ENCODE peak calls at places on chromosomes 1 and 21, in nine cellular contexts. Q is A549; B is AG09319; R is body of pancreas; L is stimulated activated CD8-positive, alpha-beta memory T cell treated with anti-CD3 and anti-CD28 coated beads, Interleukin-4, amount 100 ng/mL, for 4 hours; W is Kasumi-1; Y is stimulated activated CD4-positive, alpha-beta T cell treated with anti-CD3 and anti-CD28 coated beads, TNF-alpha, amount 100 ng/mL, for 1 hour; X is AG04450; T is iris pigment epithelial cell. V is an unnamed sample.

GRCh38 chr1:24540906-24541710 is 14.8 kb upstream of the NCMAP start:
- DNase-seq in Q (peak), B (no peak), R (peak), L (no peak), W (no peak), Y (no peak), X (peak), T (peak), V (no peak)

GRCh38 chr1:156052862-156053769 is 482 bp downstream of the UBQLN4 start:
- DNase-seq in Q (peak), B (no peak), R (peak), L (peak), W (peak), Y (peak), X (no peak), T (peak), V (no peak)

GRCh38 chr1:46030074-46030870 is 102.2 kb downstream of the PIK3R3 start:
- DNase-seq in Q (no peak), B (no peak), R (no peak), L (no peak), W (no peak), Y (no peak), X (no peak), T (no peak), V (no peak)

GRCh38 chr21:18744840-18745239 is 341.3 kb upstream of the TMPRSS15 start:
- DNase-seq in Q (no peak), B (no peak), R (no peak), L (no peak), W (no peak), Y (no peak), X (no peak), T (no peak), V (no peak)

GRCh38 chr1:208233546-208233945 is 10.6 kb downstream of the PLXNA2 start:
- DNase-seq in Q (no peak), B (no peak), R (peak), L (no peak), W (no peak), Y (no peak), X (no peak), T (no peak), V (no peak)

GRCh38 chr1:153032073-153032472 is 1.1 kb downstream of the SPRR1B start:
- DNase-seq in Q (no peak), B (no peak), R (no peak), L (no peak), W (no peak), Y (no peak), X (no peak), T (no peak), V (no peak)

GRCh38 chr1:234643111-234643849 is 33.3 kb upstream of the IRF2BP2 start:
- DNase-seq in Q (no peak), B (no peak), R (peak), L (no peak), W (no peak), Y (no peak), X (no peak), T (no peak), V (peak)

GRCh38 chr21:26170471-26171309 is at the start of gene APP:
- DNase-seq in Q (peak), B (no peak), R (peak), L (peak), W (peak), Y (peak), X (peak), T (peak), V (peak)

GRCh38 chr1:156931553-156931952 is 11.1 kb downstream of the LRRC71 start:
- DNase-seq in Q (no peak), B (no peak), R (no peak), L (no peak), W (no peak), Y (no peak), X (no peak), T (peak), V (no peak)

GRCh38 chr1:211285196-211285595 is 26.0 kb downstream of the RCOR3 start:
- DNase-seq in Q (no peak), B (no peak), R (no peak), L (no peak), W (no peak), Y (no peak), X (no peak), T (no peak), V (no peak)

GRCh38 chr1:59360170-59360569 is 63.3 kb downstream of the FGGY start:
- DNase-seq in Q (no peak), B (peak), R (no peak), L (no peak), W (no peak), Y (no peak), X (peak), T (peak), V (no peak)

GRCh38 chr1:26790551-26790953 is 2.8 kb downstream of the PIGV start:
- DNase-seq in Q (no peak), B (no peak), R (no peak), L (no peak), W (no peak), Y (no peak), X (no peak), T (no peak), V (no peak)

GRCh38 chr1:174407705-174408104 is 40.1 kb upstream of the GPR52 start:
- DNase-seq in Q (no peak), B (peak), R (no peak), L (no peak), W (no peak), Y (no peak), X (no peak), T (no peak), V (no peak)

GRCh38 chr21:36565616-36566015 is 85.7 kb upstream of the CLDN14 start:
- DNase-seq in Q (no peak), B (no peak), R (no peak), L (no peak), W (no peak), Y (no peak), X (no peak), T (no peak), V (no peak)

GRCh38 chr1:1616045-1616821 is 933 bp downstream of the MIB2 start:
- DNase-seq in Q (no peak), B (no peak), R (peak), L (no peak), W (peak), Y (no peak), X (no peak), T (no peak), V (no peak)

GRCh38 chr1:39609618-39610331 is 29.7 kb downstream of the HEYL start:
- DNase-seq in Q (peak), B (no peak), R (peak), L (peak), W (peak), Y (peak), X (no peak), T (no peak), V (no peak)

GRCh38 chr1:48841945-48842344 is 65.3 kb upstream of the BEND5 start:
- DNase-seq in Q (no peak), B (no peak), R (no peak), L (no peak), W (no peak), Y (no peak), X (no peak), T (no peak), V (no peak)

GRCh38 chr1:28417441-28418277 is 48.1 kb downstream of the PHACTR4 start:
- DNase-seq in Q (peak), B (peak), R (peak), L (no peak), W (no peak), Y (no peak), X (no peak), T (peak), V (no peak)

GRCh38 chr1:172818841-172819527 is 160.1 kb downstream of the FASLG start:
- DNase-seq in Q (no peak), B (no peak), R (no peak), L (peak), W (peak), Y (no peak), X (no peak), T (no peak), V (no peak)

GRCh38 chr1:55129194-55129728 is 85.9 kb downstream of the USP24 start:
- DNase-seq in Q (no peak), B (no peak), R (peak), L (no peak), W (peak), Y (no peak), X (peak), T (peak), V (no peak)

GRCh38 chr1:64060611-64061302 is 142.7 kb upstream of the UBE2U start:
- DNase-seq in Q (no peak), B (no peak), R (no peak), L (no peak), W (no peak), Y (no peak), X (no peak), T (no peak), V (no peak)

GRCh38 chr1:180027949-180028445 is 73.4 kb downstream of the CEP350 start:
- DNase-seq in Q (no peak), B (peak), R (no peak), L (no peak), W (no peak), Y (no peak), X (peak), T (peak), V (no peak)

GRCh38 chr1:92752719-92753118 is 32.2 kb downstream of the EVI5 start:
- DNase-seq in Q (no peak), B (no peak), R (no peak), L (no peak), W (no peak), Y (no peak), X (no peak), T (peak), V (no peak)

GRCh38 chr1:6546326-6546725 is 8.0 kb downstream of the NOL9 start:
- DNase-seq in Q (no peak), B (no peak), R (no peak), L (no peak), W (no peak), Y (no peak), X (no peak), T (no peak), V (no peak)

GRCh38 chr1:240190881-240191385 is 99.2 kb downstream of the FMN2 start:
- DNase-seq in Q (peak), B (peak), R (no peak), L (no peak), W (peak), Y (no peak), X (peak), T (peak), V (no peak)

GRCh38 chr1:177849130-177849529 is 120.7 kb downstream of the SEC16B start:
- DNase-seq in Q (no peak), B (no peak), R (no peak), L (no peak), W (no peak), Y (no peak), X (no peak), T (peak), V (no peak)

GRCh38 chr1:2473198-2473597 is 2.9 kb upstream of the PLCH2 start:
- DNase-seq in Q (no peak), B (no peak), R (no peak), L (no peak), W (no peak), Y (no peak), X (no peak), T (no peak), V (no peak)

GRCh38 chr1:94002046-94002787 is 93.0 kb upstream of the GCLM start:
- DNase-seq in Q (no peak), B (no peak), R (no peak), L (no peak), W (no peak), Y (no peak), X (no peak), T (no peak), V (no peak)

GRCh38 chr21:14306143-14306907 is 76.6 kb downstream of the HSPA13 start:
- DNase-seq in Q (no peak), B (no peak), R (no peak), L (no peak), W (peak), Y (no peak), X (no peak), T (peak), V (no peak)

GRCh38 chr1:43938892-43939587 is 5.4 kb downstream of the ARTN start:
- DNase-seq in Q (no peak), B (no peak), R (no peak), L (no peak), W (no peak), Y (no peak), X (no peak), T (no peak), V (no peak)

GRCh38 chr21:21159253-21159899 is 161.2 kb downstream of the NCAM2 start:
- DNase-seq in Q (no peak), B (no peak), R (no peak), L (no peak), W (no peak), Y (no peak), X (no peak), T (peak), V (no peak)

GRCh38 chr21:41895643-41896493 is 16.7 kb upstream of the PRDM15 start:
- DNase-seq in Q (no peak), B (no peak), R (no peak), L (peak), W (peak), Y (peak), X (no peak), T (peak), V (no peak)

V was measured in cortex of kidney.